ENCODE peak calls at places on chromosomes 12 and 14, in eight cellular contexts. H is left ventricle myocardium superior; S is omental fat pad; N is posterior vena cava; F is CD4-positive, alpha-beta T cell; P is Peyer's patch; O is smooth muscle cell of the brain vasculature; Z is upper lobe of right lung. K is an unnamed sample.

GRCh38 chr14:67477926-67478915 is 10.3 kb downstream of the TMEM229B start:
- DNase-seq in H (no peak), S (no peak), N (no peak), F (no peak), P (no peak), O (no peak), Z (no peak), K (no peak)

GRCh38 chr12:46770501-46771183 is 55.2 kb downstream of the SLC38A4 start:
- DNase-seq in H (no peak), S (no peak), N (no peak), F (no peak), P (no peak), O (no peak), Z (no peak), K (no peak)

GRCh38 chr12:27914956-27915355 is 57.6 kb downstream of the PTHLH start:
- DNase-seq in H (peak), S (no peak), N (no peak), F (no peak), P (no peak), O (no peak), Z (no peak), K (no peak)

GRCh38 chr12:56103823-56104108 is 593 bp upstream of the PA2G4 start:
- DNase-seq in H (no peak), S (no peak), N (no peak), F (no peak), P (no peak), O (no peak), Z (no peak), K (no peak)

GRCh38 chr14:70698288-70698687 is 56.6 kb downstream of the TTC9 start:
- DNase-seq in H (peak), S (no peak), N (no peak), F (no peak), P (no peak), O (no peak), Z (no peak), K (no peak)

GRCh38 chr14:51219473-51220448 is 20.3 kb upstream of the TMX1 start:
- DNase-seq in H (no peak), S (no peak), N (no peak), F (no peak), P (no peak), O (no peak), Z (no peak), K (peak)

GRCh38 chr12:1925125-1925963 is 6.9 kb upstream of the CACNA2D4 start:
- DNase-seq in H (no peak), S (no peak), N (no peak), F (no peak), P (no peak), O (no peak), Z (peak), K (no peak)

GRCh38 chr14:103188691-103189480 is 65.6 kb downstream of the TNFAIP2 start:
- DNase-seq in H (peak), S (no peak), N (no peak), F (peak), P (no peak), O (no peak), Z (peak), K (no peak)

GRCh38 chr12:98939350-98939749 is 294.3 kb downstream of the APAF1 start:
- DNase-seq in H (no peak), S (no peak), N (no peak), F (no peak), P (no peak), O (peak), Z (no peak), K (no peak)